ENCODE peak calls at places on chromosomes 2 and 18, in five cellular contexts. Z is GM23338, H is hepatocyte, Q is fibroblast of lung, M is IMR-90. N is an unnamed sample.

GRCh38 chr2:6973895-6974545 is 56.8 kb downstream of the RNF144A start:
- DNase-seq in Z (no peak), H (no peak), Q (peak; percentile 63), M (no peak), N (peak; percentile 50)

GRCh38 chr18:52636536-52636935 is 296.5 kb downstream of the DCC start:
- DNase-seq in Z (peak; percentile 44), H (peak; percentile 5), M (no peak), Q (no peak), N (no peak)

GRCh38 chr2:221529177-221529942 is 42.7 kb downstream of the EPHA4 start:
- DNase-seq in Z (no peak), H (no peak), M (no peak), Q (no peak), N (no peak)

GRCh38 chr2:103808814-103809213 is 1045.1 kb upstream of the POU3F3 start:
- DNase-seq in Q (no peak), M (no peak), Z (no peak), H (no peak), N (no peak)

GRCh38 chr2:108460345-108461037 is 11.5 kb downstream of the GCC2 start:
- DNase-seq in Z (no peak), H (no peak), M (no peak), Q (no peak), N (no peak)

GRCh38 chr2:34004936-34005335 is 405.8 kb upstream of the FAM98A start:
- DNase-seq in H (no peak), Q (no peak), Z (no peak), M (no peak), N (no peak)

GRCh38 chr2:61362873-61363272 is 108.0 kb downstream of the USP34 start:
- DNase-seq in Q (no peak), H (no peak), Z (no peak), M (no peak), N (no peak)

GRCh38 chr2:121006783-121007489 is 271.3 kb downstream of the GLI2 start:
- DNase-seq in Q (no peak), Z (no peak), M (no peak), H (no peak), N (no peak)

GRCh38 chr2:8328189-8328588 is 353.7 kb upstream of the ID2 start:
- DNase-seq in Z (no peak), Q (no peak), H (no peak), M (no peak), N (no peak)

GRCh38 chr18:41954827-41955613 is at the start of gene PIK3C3:
- DNase-seq in Z (peak; percentile 96), Q (peak; percentile 98), H (peak; percentile 98), M (peak; percentile 98), N (peak; percentile 95)

GRCh38 chr2:106941372-106941993 is 55.5 kb upstream of the ST6GAL2 start:
- DNase-seq in Z (no peak), M (no peak), Q (no peak), H (no peak), N (no peak)

GRCh38 chr2:223643310-223643709 is 41.1 kb upstream of the SCG2 start:
- DNase-seq in M (peak; percentile 24), H (no peak), Q (no peak), Z (no peak), N (no peak)

GRCh38 chr2:55628931-55629330 is 11.5 kb upstream of the PPP4R3B start:
- DNase-seq in H (no peak), M (no peak), Q (no peak), Z (no peak), N (no peak)

GRCh38 chr2:133433455-133434451 is 134.5 kb downstream of the NCKAP5 start:
- DNase-seq in Z (no peak), H (no peak), Q (peak; percentile 67), M (peak; percentile 29), N (peak; percentile 49)

GRCh38 chr2:12465631-12466135 is 251.1 kb upstream of the TRIB2 start:
- DNase-seq in Q (no peak), Z (no peak), H (no peak), M (no peak), N (no peak)

GRCh38 chr2:123500346-123500745 is 524.7 kb upstream of the CNTNAP5 start:
- DNase-seq in M (no peak), H (no peak), Z (no peak), Q (peak; percentile 10), N (peak; percentile 7)

GRCh38 chr18:3524706-3525105 is 74.7 kb downstream of the TGIF1 start:
- DNase-seq in Q (no peak), Z (no peak), H (no peak), M (no peak), N (no peak)

GRCh38 chr2:60439219-60439974 is 114.1 kb downstream of the BCL11A start:
- DNase-seq in Q (no peak), M (no peak), Z (peak; percentile 70), H (no peak), N (no peak)

GRCh38 chr2:160752475-160753330 is 259.1 kb upstream of the RBMS1 start:
- DNase-seq in M (peak; percentile 64), H (no peak), Z (peak; percentile 48), Q (peak; percentile 74), N (peak; percentile 63)

GRCh38 chr2:215832791-215833190 is 180.6 kb downstream of the MREG start:
- DNase-seq in H (no peak), M (no peak), Q (no peak), Z (no peak), N (no peak)

GRCh38 chr2:146143971-146144370 is 1624.1 kb upstream of the ZEB2 start:
- DNase-seq in Z (no peak), Q (peak; percentile 7), M (peak; percentile 33), H (no peak), N (no peak)

GRCh38 chr2:386406-387103 is 98.7 kb upstream of the ALKAL2 start:
- DNase-seq in Z (no peak), H (no peak), Q (no peak), M (no peak), N (no peak)

GRCh38 chr2:20378891-20379519 is 28.4 kb upstream of the PUM2 start:
- DNase-seq in H (peak; percentile 92), M (peak; percentile 86), Z (peak; percentile 84), Q (peak; percentile 80), N (peak; percentile 69)

GRCh38 chr2:7256377-7256776 is 339.2 kb downstream of the RNF144A start:
- DNase-seq in H (no peak), M (no peak), Z (no peak), Q (no peak), N (no peak)

GRCh38 chr2:188159484-188159883 is 132.2 kb upstream of the GULP1 start:
- DNase-seq in Z (no peak), H (no peak), M (no peak), Q (no peak), N (no peak)

GRCh38 chr18:75455249-75456183 is 28.0 kb upstream of the SMIM21 start:
- DNase-seq in Q (peak; percentile 35), M (peak; percentile 18), Z (peak; percentile 57), H (peak; percentile 52), N (peak; percentile 31)

GRCh38 chr2:235283246-235283645 is 210.6 kb upstream of the AGAP1 start:
- DNase-seq in M (no peak), H (no peak), Z (no peak), Q (peak; percentile 57), N (peak; percentile 52)

GRCh38 chr2:197191948-197192338 is 118.6 kb downstream of the ANKRD44 start:
- DNase-seq in Q (no peak), H (no peak), M (no peak), Z (no peak), N (no peak)

GRCh38 chr18:1906421-1906820 is 664.9 kb downstream of the METTL4 start:
- DNase-seq in Q (no peak), M (no peak), Z (no peak), H (no peak), N (no peak)

GRCh38 chr18:28514699-28515098 is 337.8 kb upstream of the CDH2 start:
- DNase-seq in Q (no peak), M (no peak), Z (no peak), H (no peak), N (no peak)

GRCh38 chr18:28510210-28510609 is 333.3 kb upstream of the CDH2 start:
- DNase-seq in Q (no peak), M (no peak), Z (no peak), H (no peak), N (no peak)

GRCh38 chr18:28512357-28512756 is 335.4 kb upstream of the CDH2 start:
- DNase-seq in Q (no peak), M (no peak), Z (no peak), H (no peak), N (no peak)

DNA sequence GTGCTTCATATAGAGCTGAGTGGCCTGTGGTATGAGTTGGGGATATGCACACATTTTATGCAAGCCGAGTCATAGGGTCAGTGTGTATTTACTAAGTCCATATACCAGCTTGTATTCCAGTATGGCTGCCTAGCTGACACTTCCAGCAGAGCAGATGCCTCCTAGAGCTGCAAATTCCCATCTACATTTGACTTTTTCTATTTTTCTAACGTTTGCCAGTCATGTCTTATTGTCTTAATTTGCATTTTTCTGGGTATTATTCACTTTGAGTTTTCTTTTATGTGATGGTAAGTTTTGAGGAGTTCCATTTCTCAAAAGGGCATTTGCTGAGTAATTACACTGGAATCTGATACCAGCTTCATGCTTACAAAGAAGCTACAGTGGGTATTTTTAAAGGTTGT is 334.5 kb upstream of the CDH2 start:
- DNase-seq in Z (no peak), M (peak; percentile 2), H (no peak), Q (peak; percentile 54), N (peak; percentile 37)
- H2AFZ ChIP-seq in Z (no peak overlapping the region), M (no peak overlapping the region), H (no peak overlapping the region), Q (no peak overlapping the region), N (peak overlapping the region; percentile 51)

GRCh38 chr2:10658914-10659257 is 30.9 kb downstream of the NOL10 start:
- DNase-seq in M (peak; percentile 8), Q (no peak), H (no peak), Z (no peak), N (peak; percentile 48)
- H2AFZ ChIP-seq in M (no peak overlapping the region), Q (no peak overlapping the region), H (no peak overlapping the region), Z (no peak overlapping the region), N (no peak overlapping the region)

GRCh38 chr2:173669271-173669853 is 295.8 kb downstream of the SP3 start:
- DNase-seq in Z (no peak), H (no peak), M (peak; percentile 24), Q (peak; percentile 62), N (peak; percentile 55)

GRCh38 chr2:173667415-173667814 is 297.8 kb downstream of the SP3 start:
- DNase-seq in M (no peak), Q (no peak), H (no peak), Z (no peak), N (no peak)

GRCh38 chr2:173669888-173670287 is 295.3 kb downstream of the SP3 start:
- DNase-seq in Z (no peak), M (no peak), H (no peak), Q (no peak), N (no peak)

GRCh38 chr2:173664520-173664919 is 300.7 kb downstream of the SP3 start:
- DNase-seq in Q (peak; percentile 29), M (peak; percentile 28), Z (no peak), H (no peak), N (no peak)

GRCh38 chr2:173667014-173667413 is 298.2 kb downstream of the SP3 start:
- DNase-seq in Z (no peak), M (no peak), Q (no peak), H (peak; percentile 15), N (no peak)
- H2AFZ ChIP-seq in Z (no peak overlapping the region), M (no peak overlapping the region), Q (no peak overlapping the region), H (no peak overlapping the region), N (no peak overlapping the region)

DNA sequence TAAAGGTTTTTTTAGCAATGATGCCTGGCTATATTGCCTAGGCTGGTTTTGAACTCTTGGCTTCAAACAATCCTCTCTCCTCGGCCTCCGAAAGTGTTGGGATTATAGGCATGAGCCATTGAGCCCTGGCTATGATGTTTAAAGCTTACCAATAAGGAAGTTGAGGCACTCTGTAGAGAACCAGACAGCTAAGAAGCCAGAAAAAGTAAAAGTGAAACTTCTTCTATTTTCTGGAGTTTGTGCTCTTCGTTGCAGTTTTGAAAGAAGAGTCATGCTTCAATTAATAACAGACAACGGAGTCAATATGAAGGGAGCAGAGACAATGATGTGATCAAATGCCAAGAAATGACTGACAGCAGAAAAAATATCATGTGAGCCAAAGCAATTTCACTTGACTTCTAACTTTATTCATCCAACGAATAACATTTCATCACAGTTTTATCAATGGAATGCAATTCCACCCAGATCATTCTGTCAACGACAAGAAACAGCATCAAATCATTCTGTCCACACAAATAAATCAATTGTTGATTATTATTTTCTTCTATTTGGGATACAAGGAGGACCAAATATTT is 175.5 kb upstream of the CELF4 start:
- DNase-seq in H (no peak), M (no peak), Q (no peak), Z (no peak), N (no peak)
- H2AFZ ChIP-seq in H (no peak overlapping the region), M (no peak overlapping the region), Q (no peak overlapping the region), Z (no peak overlapping the region), N (no peak overlapping the region)